ENCODE peak calls at places on chromosomes 5 and 9, in ten cellular contexts. One of them, this sample, is unnamed.

GRCh38 chr5:106875591-106876297 is 795.0 kb downstream of the EFNA5 start:
- DNase-seq in endodermal cell: peak
- DNase-seq in astrocyte of the spinal cord: peak
- DNase-seq in foreskin fibroblast: no peak
- DNase-seq in fibroblast of pulmonary artery: peak
- DNase-seq in neural progenitor cell: peak
- DNase-seq in fibroblast of villous mesenchyme: peak
- DNase-seq in fibroblast of lung: no peak
- DNase-seq in brain microvascular endothelial cell: no peak
- DNase-seq in left ventricle myocardium inferior: no peak
- DNase-seq in this sample: peak

GRCh38 chr9:113992276-113992951 is 85.7 kb downstream of the AMBP start:
- DNase-seq in fibroblast of pulmonary artery: no peak
- DNase-seq in fibroblast of lung: no peak
- DNase-seq in neural progenitor cell: no peak
- DNase-seq in left ventricle myocardium inferior: peak
- DNase-seq in brain microvascular endothelial cell: no peak
- DNase-seq in endodermal cell: no peak
- DNase-seq in foreskin fibroblast: no peak
- DNase-seq in astrocyte of the spinal cord: no peak
- DNase-seq in fibroblast of villous mesenchyme: no peak
- DNase-seq in this sample: no peak

GRCh38 chr5:134526483-134527155 is 1.1 kb downstream of the JADE2 start:
- DNase-seq in astrocyte of the spinal cord: no peak
- DNase-seq in fibroblast of villous mesenchyme: no peak
- DNase-seq in neural progenitor cell: peak
- DNase-seq in endodermal cell: peak
- DNase-seq in left ventricle myocardium inferior: peak
- DNase-seq in fibroblast of lung: no peak
- DNase-seq in brain microvascular endothelial cell: no peak
- DNase-seq in fibroblast of pulmonary artery: no peak
- DNase-seq in foreskin fibroblast: peak
- DNase-seq in this sample: peak

GRCh38 chr5:168404366-168404765 is 81.9 kb upstream of the RARS1 start:
- DNase-seq in foreskin fibroblast: peak
- DNase-seq in brain microvascular endothelial cell: peak
- DNase-seq in fibroblast of lung: peak
- DNase-seq in neural progenitor cell: no peak
- DNase-seq in fibroblast of pulmonary artery: peak
- DNase-seq in endodermal cell: no peak
- DNase-seq in fibroblast of villous mesenchyme: peak
- DNase-seq in left ventricle myocardium inferior: no peak
- DNase-seq in astrocyte of the spinal cord: peak
- DNase-seq in this sample: no peak

GRCh38 chr5:41793156-41793770 is 77.0 kb downstream of the OXCT1 start:
- DNase-seq in foreskin fibroblast: peak
- DNase-seq in fibroblast of pulmonary artery: peak
- DNase-seq in endodermal cell: no peak
- DNase-seq in fibroblast of villous mesenchyme: peak
- DNase-seq in astrocyte of the spinal cord: peak
- DNase-seq in left ventricle myocardium inferior: no peak
- DNase-seq in neural progenitor cell: no peak
- DNase-seq in fibroblast of lung: peak
- DNase-seq in brain microvascular endothelial cell: peak
- DNase-seq in this sample: no peak

GRCh38 chr5:109374625-109375024 is 35.1 kb downstream of the PJA2 start:
- DNase-seq in fibroblast of villous mesenchyme: no peak
- DNase-seq in foreskin fibroblast: no peak
- DNase-seq in fibroblast of pulmonary artery: no peak
- DNase-seq in astrocyte of the spinal cord: no peak
- DNase-seq in left ventricle myocardium inferior: no peak
- DNase-seq in endodermal cell: no peak
- DNase-seq in neural progenitor cell: no peak
- DNase-seq in brain microvascular endothelial cell: no peak
- DNase-seq in fibroblast of lung: peak
- DNase-seq in this sample: no peak

GRCh38 chr5:177362102-177362868 is 4.6 kb downstream of the RGS14 start:
- DNase-seq in endodermal cell: peak
- DNase-seq in astrocyte of the spinal cord: no peak
- DNase-seq in fibroblast of lung: no peak
- DNase-seq in foreskin fibroblast: no peak
- DNase-seq in fibroblast of pulmonary artery: no peak
- DNase-seq in brain microvascular endothelial cell: no peak
- DNase-seq in left ventricle myocardium inferior: no peak
- DNase-seq in neural progenitor cell: no peak
- DNase-seq in fibroblast of villous mesenchyme: no peak
- DNase-seq in this sample: no peak

GRCh38 chr9:133777111-133777791 is 39.1 kb upstream of the SARDH start:
- DNase-seq in fibroblast of lung: no peak
- DNase-seq in fibroblast of villous mesenchyme: no peak
- DNase-seq in left ventricle myocardium inferior: peak
- DNase-seq in fibroblast of pulmonary artery: no peak
- DNase-seq in neural progenitor cell: no peak
- DNase-seq in brain microvascular endothelial cell: no peak
- DNase-seq in astrocyte of the spinal cord: no peak
- DNase-seq in foreskin fibroblast: no peak
- DNase-seq in endodermal cell: peak
- DNase-seq in this sample: peak

GRCh38 chr5:114255275-114255674 is 106.6 kb upstream of the KCNN2 start:
- DNase-seq in fibroblast of lung: no peak
- DNase-seq in left ventricle myocardium inferior: no peak
- DNase-seq in foreskin fibroblast: no peak
- DNase-seq in fibroblast of villous mesenchyme: peak
- DNase-seq in endodermal cell: peak
- DNase-seq in brain microvascular endothelial cell: no peak
- DNase-seq in fibroblast of pulmonary artery: no peak
- DNase-seq in neural progenitor cell: peak
- DNase-seq in astrocyte of the spinal cord: no peak
- DNase-seq in this sample: no peak

GRCh38 chr5:179268966-179269693 is 76.1 kb downstream of the ADAMTS2 start:
- DNase-seq in fibroblast of villous mesenchyme: no peak
- DNase-seq in foreskin fibroblast: no peak
- DNase-seq in fibroblast of pulmonary artery: no peak
- DNase-seq in fibroblast of lung: peak
- DNase-seq in left ventricle myocardium inferior: no peak
- DNase-seq in astrocyte of the spinal cord: no peak
- DNase-seq in neural progenitor cell: no peak
- DNase-seq in endodermal cell: peak
- DNase-seq in brain microvascular endothelial cell: no peak
- DNase-seq in this sample: no peak

GRCh38 chr9:108070861-108071260 is 581.3 kb upstream of the KLF4 start:
- DNase-seq in fibroblast of pulmonary artery: no peak
- DNase-seq in neural progenitor cell: no peak
- DNase-seq in foreskin fibroblast: no peak
- DNase-seq in fibroblast of villous mesenchyme: no peak
- DNase-seq in fibroblast of lung: no peak
- DNase-seq in left ventricle myocardium inferior: no peak
- DNase-seq in astrocyte of the spinal cord: no peak
- DNase-seq in endodermal cell: no peak
- DNase-seq in brain microvascular endothelial cell: no peak
- DNase-seq in this sample: no peak

GRCh38 chr5:42912184-42912766 is 100.6 kb upstream of the SELENOP start:
- DNase-seq in astrocyte of the spinal cord: peak
- DNase-seq in fibroblast of villous mesenchyme: peak
- DNase-seq in fibroblast of lung: peak
- DNase-seq in foreskin fibroblast: peak
- DNase-seq in endodermal cell: no peak
- DNase-seq in neural progenitor cell: peak
- DNase-seq in left ventricle myocardium inferior: no peak
- DNase-seq in fibroblast of pulmonary artery: peak
- DNase-seq in brain microvascular endothelial cell: peak
- DNase-seq in this sample: no peak

GRCh38 chr5:42908086-42908485 is 96.4 kb upstream of the SELENOP start:
- DNase-seq in fibroblast of villous mesenchyme: no peak
- DNase-seq in astrocyte of the spinal cord: no peak
- DNase-seq in endodermal cell: no peak
- DNase-seq in foreskin fibroblast: no peak
- DNase-seq in fibroblast of pulmonary artery: no peak
- DNase-seq in brain microvascular endothelial cell: no peak
- DNase-seq in left ventricle myocardium inferior: no peak
- DNase-seq in neural progenitor cell: no peak
- DNase-seq in fibroblast of lung: no peak
- DNase-seq in this sample: no peak

GRCh38 chr5:42908509-42909488 is 97.1 kb upstream of the SELENOP start:
- DNase-seq in fibroblast of villous mesenchyme: peak
- DNase-seq in foreskin fibroblast: peak
- DNase-seq in endodermal cell: peak
- DNase-seq in brain microvascular endothelial cell: peak
- DNase-seq in fibroblast of lung: peak
- DNase-seq in left ventricle myocardium inferior: peak
- DNase-seq in astrocyte of the spinal cord: peak
- DNase-seq in fibroblast of pulmonary artery: peak
- DNase-seq in neural progenitor cell: peak
- DNase-seq in this sample: peak
- TF ChIP-seq CTCF in fibroblast of villous mesenchyme: peak
- TF ChIP-seq CTCF in foreskin fibroblast: peak
- TF ChIP-seq CTCF in endodermal cell: peak
- TF ChIP-seq CTCF in brain microvascular endothelial cell: peak
- TF ChIP-seq CTCF in fibroblast of lung: peak
- TF ChIP-seq CTCF in left ventricle myocardium inferior: peak
- TF ChIP-seq CTCF in astrocyte of the spinal cord: peak
- TF ChIP-seq CTCF in fibroblast of pulmonary artery: peak
- TF ChIP-seq CTCF in neural progenitor cell: peak
- TF ChIP-seq CTCF in this sample: peak

DNA sequence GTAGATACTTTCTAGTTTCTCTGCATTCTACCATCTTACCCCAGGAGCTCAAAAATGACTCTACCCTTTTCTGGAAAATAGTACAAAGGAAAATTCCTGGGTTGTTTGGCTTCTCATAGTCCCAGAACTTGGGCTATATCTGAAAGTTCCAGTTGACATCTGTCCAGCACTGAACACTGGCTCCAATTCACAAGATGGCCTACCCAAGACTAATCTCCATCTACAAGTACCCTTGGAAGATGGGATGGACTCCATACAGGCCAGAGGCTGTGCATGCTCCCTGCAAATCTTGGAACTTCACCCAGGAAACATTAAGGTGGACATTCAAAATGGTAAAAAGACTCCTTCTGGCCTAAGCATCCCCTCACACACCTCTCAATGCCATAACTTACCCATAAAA is 427.1 kb downstream of the DTWD2 start:
- DNase-seq in endodermal cell: no peak
- DNase-seq in fibroblast of pulmonary artery: no peak
- DNase-seq in foreskin fibroblast: no peak
- DNase-seq in neural progenitor cell: no peak
- DNase-seq in brain microvascular endothelial cell: no peak
- DNase-seq in fibroblast of villous mesenchyme: no peak
- DNase-seq in left ventricle myocardium inferior: no peak
- DNase-seq in fibroblast of lung: no peak
- DNase-seq in astrocyte of the spinal cord: no peak
- DNase-seq in this sample: no peak
- H3K4me3 ChIP-seq in endodermal cell: no peak
- H3K4me3 ChIP-seq in fibroblast of pulmonary artery: no peak
- H3K4me3 ChIP-seq in foreskin fibroblast: no peak
- H3K4me3 ChIP-seq in neural progenitor cell: no peak
- H3K4me3 ChIP-seq in brain microvascular endothelial cell: no peak
- H3K4me3 ChIP-seq in fibroblast of villous mesenchyme: no peak
- H3K4me3 ChIP-seq in left ventricle myocardium inferior: peak
- H3K4me3 ChIP-seq in fibroblast of lung: no peak
- H3K4me3 ChIP-seq in astrocyte of the spinal cord: no peak
- H3K4me3 ChIP-seq in this sample: no peak

DNA sequence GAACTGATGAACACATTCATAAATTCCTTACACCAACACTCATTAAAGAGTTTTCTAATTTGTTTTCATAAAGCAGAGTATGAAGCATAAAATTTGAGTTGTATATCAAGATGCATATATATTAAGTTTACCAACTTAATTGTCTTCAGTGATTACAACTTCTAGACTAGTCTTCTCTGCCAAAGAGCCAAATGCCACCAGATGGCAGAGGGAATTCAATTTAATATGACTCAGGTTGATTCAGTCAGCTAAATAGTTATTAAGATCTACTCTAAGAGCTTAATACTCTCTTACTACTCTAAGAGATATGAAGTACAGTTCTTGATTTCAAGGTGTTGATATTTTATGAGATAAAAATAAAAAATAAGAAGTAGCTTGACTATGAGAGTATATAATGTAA is 53.4 kb downstream of the CDH10 start:
- DNase-seq in fibroblast of pulmonary artery: no peak
- DNase-seq in astrocyte of the spinal cord: no peak
- DNase-seq in fibroblast of villous mesenchyme: no peak
- DNase-seq in endodermal cell: no peak
- DNase-seq in neural progenitor cell: no peak
- DNase-seq in foreskin fibroblast: no peak
- DNase-seq in brain microvascular endothelial cell: no peak
- DNase-seq in fibroblast of lung: no peak
- DNase-seq in left ventricle myocardium inferior: no peak
- DNase-seq in this sample: no peak
- TF ChIP-seq CTCF in fibroblast of pulmonary artery: no peak
- TF ChIP-seq CTCF in astrocyte of the spinal cord: no peak
- TF ChIP-seq CTCF in fibroblast of villous mesenchyme: no peak
- TF ChIP-seq CTCF in endodermal cell: no peak
- TF ChIP-seq CTCF in neural progenitor cell: no peak
- TF ChIP-seq CTCF in foreskin fibroblast: no peak
- TF ChIP-seq CTCF in brain microvascular endothelial cell: no peak
- TF ChIP-seq CTCF in fibroblast of lung: no peak
- TF ChIP-seq CTCF in left ventricle myocardium inferior: no peak
- TF ChIP-seq CTCF in this sample: no peak

GRCh38 chr5:93587919-93588585 is 5.0 kb downstream of the NR2F1 start:
- DNase-seq in fibroblast of lung: no peak
- DNase-seq in fibroblast of pulmonary artery: no peak
- DNase-seq in left ventricle myocardium inferior: no peak
- DNase-seq in brain microvascular endothelial cell: no peak
- DNase-seq in neural progenitor cell: peak
- DNase-seq in fibroblast of villous mesenchyme: no peak
- DNase-seq in foreskin fibroblast: no peak
- DNase-seq in endodermal cell: peak
- DNase-seq in astrocyte of the spinal cord: peak
- DNase-seq in this sample: no peak

GRCh38 chr5:93588586-93589347 is 5.7 kb downstream of the NR2F1 start:
- DNase-seq in astrocyte of the spinal cord: peak
- DNase-seq in fibroblast of pulmonary artery: peak
- DNase-seq in fibroblast of villous mesenchyme: peak
- DNase-seq in neural progenitor cell: peak
- DNase-seq in left ventricle myocardium inferior: no peak
- DNase-seq in brain microvascular endothelial cell: no peak
- DNase-seq in fibroblast of lung: peak
- DNase-seq in endodermal cell: no peak
- DNase-seq in foreskin fibroblast: no peak
- DNase-seq in this sample: no peak

GRCh38 chr5:93589812-93590215 is 6.8 kb downstream of the NR2F1 start:
- DNase-seq in fibroblast of pulmonary artery: no peak
- DNase-seq in fibroblast of villous mesenchyme: no peak
- DNase-seq in neural progenitor cell: peak
- DNase-seq in astrocyte of the spinal cord: peak
- DNase-seq in fibroblast of lung: peak
- DNase-seq in brain microvascular endothelial cell: no peak
- DNase-seq in left ventricle myocardium inferior: no peak
- DNase-seq in foreskin fibroblast: no peak
- DNase-seq in endodermal cell: no peak
- DNase-seq in this sample: no peak

GRCh38 chr5:93590511-93590910 is 7.5 kb downstream of the NR2F1 start:
- DNase-seq in fibroblast of lung: peak
- DNase-seq in brain microvascular endothelial cell: no peak
- DNase-seq in left ventricle myocardium inferior: no peak
- DNase-seq in foreskin fibroblast: no peak
- DNase-seq in neural progenitor cell: no peak
- DNase-seq in fibroblast of villous mesenchyme: no peak
- DNase-seq in endodermal cell: no peak
- DNase-seq in fibroblast of pulmonary artery: no peak
- DNase-seq in astrocyte of the spinal cord: peak
- DNase-seq in this sample: no peak

DNA sequence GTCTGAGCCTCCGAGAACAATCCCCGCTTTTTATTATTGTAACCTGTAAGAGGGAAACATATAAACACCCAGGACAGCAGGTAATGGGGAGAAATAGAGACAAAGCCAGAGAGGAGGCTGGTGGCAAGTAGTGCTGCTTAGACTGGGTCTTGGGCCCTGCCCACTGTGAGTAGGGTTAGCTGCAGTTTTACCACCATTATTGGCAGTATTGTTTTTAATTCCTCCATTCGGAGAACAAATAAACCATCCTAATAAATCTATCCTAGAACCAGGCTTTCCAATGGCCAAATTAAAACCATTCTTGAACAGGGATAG is 6.3 kb downstream of the NR2F1 start:
- DNase-seq in brain microvascular endothelial cell: no peak
- DNase-seq in fibroblast of pulmonary artery: no peak
- DNase-seq in fibroblast of lung: no peak
- DNase-seq in fibroblast of villous mesenchyme: no peak
- DNase-seq in left ventricle myocardium inferior: no peak
- DNase-seq in foreskin fibroblast: no peak
- DNase-seq in endodermal cell: no peak
- DNase-seq in neural progenitor cell: no peak
- DNase-seq in astrocyte of the spinal cord: no peak
- DNase-seq in this sample: no peak
- H3K4me3 ChIP-seq in brain microvascular endothelial cell: peak
- H3K4me3 ChIP-seq in fibroblast of pulmonary artery: peak
- H3K4me3 ChIP-seq in fibroblast of lung: peak
- H3K4me3 ChIP-seq in fibroblast of villous mesenchyme: peak
- H3K4me3 ChIP-seq in left ventricle myocardium inferior: no peak
- H3K4me3 ChIP-seq in foreskin fibroblast: peak
- H3K4me3 ChIP-seq in endodermal cell: peak
- H3K4me3 ChIP-seq in neural progenitor cell: no peak
- H3K4me3 ChIP-seq in astrocyte of the spinal cord: peak
- H3K4me3 ChIP-seq in this sample: no peak